ENCODE peak calls at places on chromosome 7, in eight cellular contexts. I, A, T, Q, L, M, H and K are unnamed samples.

GRCh38 chr7:101882595-101883564 is 65.5 kb downstream of the CUX1 start:
- DNase-seq in L (peak; percentile 99), I (peak; percentile 99), A (peak; percentile 97), H (peak; percentile 95), T (peak; percentile 100), Q (no peak), M (no peak), K (no peak)

GRCh38 chr7:121278120-121279021 is 50.4 kb upstream of the WNT16 start:
- DNase-seq in M (no peak), H (no peak), A (no peak), Q (no peak), L (peak; percentile 24), T (peak; percentile 77), I (peak; percentile 74), K (no peak)

GRCh38 chr7:17153571-17153970 is 144.9 kb upstream of the AHR start:
- DNase-seq in H (no peak), Q (peak; percentile 41), I (peak; percentile 27), T (peak; percentile 53), M (peak; percentile 30), L (no peak), A (no peak), K (no peak)

GRCh38 chr7:1533569-1534329 is 3.2 kb downstream of the MAFK start:
- DNase-seq in L (peak; percentile 67), I (peak; percentile 67), H (no peak), A (peak; percentile 80), Q (peak; percentile 57), T (peak; percentile 97), M (peak; percentile 65), K (no peak)

GRCh38 chr7:116653204-116653603 is 18.8 kb upstream of the MET start:
- DNase-seq in H (no peak), I (peak; percentile 93), A (no peak), M (no peak), Q (no peak), L (peak; percentile 35), T (peak; percentile 74), K (no peak)

GRCh38 chr7:100053201-100053600 is 3.6 kb downstream of the ZSCAN21 start:
- DNase-seq in L (peak; percentile 73), T (peak; percentile 88), Q (peak; percentile 56), H (no peak), A (peak; percentile 70), I (peak; percentile 73), M (peak; percentile 14), K (peak; percentile 91)

GRCh38 chr7:55278321-55278720 is 86.8 kb upstream of the LANCL2 start:
- DNase-seq in A (no peak), M (no peak), Q (no peak), H (peak; percentile 77), T (no peak), I (no peak), L (no peak), K (no peak)

GRCh38 chr7:2029936-2030335 is 202.8 kb downstream of the MAD1L1 start:
- DNase-seq in H (no peak), M (no peak), L (no peak), A (peak; percentile 32), Q (no peak), I (no peak), T (no peak), K (no peak)

GRCh38 chr7:5421626-5422323 is 1.9 kb downstream of the TNRC18 start:
- DNase-seq in M (peak; percentile 19), L (peak; percentile 77), Q (no peak), I (peak; percentile 49), A (peak; percentile 81), H (no peak), T (peak; percentile 85), K (peak; percentile 86)

GRCh38 chr7:13682626-13683025 is 306.8 kb downstream of the ETV1 start:
- DNase-seq in H (no peak), M (no peak), T (no peak), A (no peak), L (no peak), Q (no peak), I (no peak), K (no peak)

GRCh38 chr7:83267141-83267631 is 104.5 kb upstream of the PCLO start:
- DNase-seq in I (no peak), H (no peak), T (peak; percentile 17), A (no peak), L (peak; percentile 14), Q (no peak), M (no peak), K (no peak)

GRCh38 chr7:142554555-142555532 is 194.4 kb upstream of the PRSS1 start:
- DNase-seq in Q (no peak), I (no peak), T (peak; percentile 58), M (no peak), L (no peak), A (no peak), H (no peak), K (no peak)

GRCh38 chr7:32447218-32447617 is 43.0 kb downstream of the LSM5 start:
- DNase-seq in L (no peak), T (no peak), M (no peak), A (no peak), Q (no peak), I (no peak), H (no peak), K (no peak)

GRCh38 chr7:124171068-124171467 is 138.2 kb upstream of the TMEM229A start:
- DNase-seq in A (no peak), Q (peak; percentile 16), T (no peak), L (peak; percentile 21), I (peak; percentile 6), H (no peak), M (no peak), K (no peak)

GRCh38 chr7:2572101-2572842 is 13.5 kb downstream of the IQCE start:
- DNase-seq in L (peak; percentile 43), H (no peak), I (peak; percentile 51), Q (no peak), M (peak; percentile 48), A (no peak), T (peak; percentile 33), K (no peak)

GRCh38 chr7:150368884-150369739 is 490 bp downstream of the REPIN1 start:
- DNase-seq in A (peak; percentile 81), M (peak; percentile 63), T (peak; percentile 64), H (peak; percentile 93), L (peak; percentile 69), Q (peak; percentile 51), I (no peak), K (peak; percentile 57)

GRCh38 chr7:149317986-149318672 is 56.1 kb downstream of the ZNF783 start:
- DNase-seq in H (no peak), T (no peak), Q (no peak), I (no peak), A (no peak), L (no peak), M (no peak), K (no peak)

GRCh38 chr7:18693401-18693800 is 197.9 kb downstream of the HDAC9 start:
- DNase-seq in H (no peak), T (peak; percentile 92), A (peak; percentile 66), Q (no peak), L (peak; percentile 93), M (no peak), I (peak; percentile 56), K (no peak)

GRCh38 chr7:119711104-119711503 is 561.9 kb upstream of the KCND2 start:
- DNase-seq in L (no peak), M (no peak), Q (no peak), I (no peak), H (no peak), T (no peak), A (no peak), K (no peak)

GRCh38 chr7:71687831-71688599 is 556.1 kb downstream of the GALNT17 start:
- DNase-seq in H (no peak), T (no peak), I (no peak), Q (no peak), M (no peak), L (no peak), A (no peak), K (no peak)

GRCh38 chr7:75796420-75796819 is 17.2 kb downstream of the CCL24 start:
- DNase-seq in I (no peak), Q (no peak), T (no peak), A (no peak), L (no peak), H (no peak), M (no peak), K (no peak)

GRCh38 chr7:99579956-99580777 is 17.9 kb upstream of the TMEM225B start:
- DNase-seq in L (peak; percentile 35), Q (peak; percentile 69), T (peak; percentile 59), I (no peak), H (no peak), A (no peak), M (peak; percentile 67), K (peak; percentile 78)

GRCh38 chr7:75647709-75648438 is 90.9 kb downstream of the HIP1 start:
- DNase-seq in H (no peak), T (no peak), A (no peak), Q (no peak), I (no peak), M (no peak), L (no peak), K (no peak)

GRCh38 chr7:73668103-73668937 is 689 bp downstream of the VPS37D start:
- DNase-seq in A (no peak), M (no peak), T (peak; percentile 27), H (no peak), I (no peak), Q (no peak), L (no peak), K (no peak)

GRCh38 chr7:72751978-72752377 is 76.0 kb downstream of the TYW1B start:
- DNase-seq in M (no peak), I (no peak), T (no peak), H (no peak), L (peak; percentile 8), A (no peak), Q (no peak), K (no peak)

GRCh38 chr7:2299131-2299829 is 15.0 kb downstream of the SNX8 start:
- DNase-seq in H (no peak), T (peak; percentile 92), M (peak; percentile 62), I (no peak), L (peak; percentile 82), A (no peak), Q (peak; percentile 22), K (no peak)

GRCh38 chr7:136585954-136586670 is 282.3 kb upstream of the CHRM2 start:
- DNase-seq in I (no peak), H (no peak), M (no peak), T (peak; percentile 0), Q (no peak), A (no peak), L (no peak), K (no peak)

GRCh38 chr7:146554568-146554967 is 438.0 kb downstream of the CNTNAP2 start:
- DNase-seq in H (no peak), A (no peak), Q (no peak), T (no peak), I (no peak), L (no peak), M (no peak), K (no peak)

GRCh38 chr7:101940830-101941229 is 123.4 kb downstream of the CUX1 start:
- DNase-seq in A (peak; percentile 75), H (no peak), T (no peak), L (no peak), I (no peak), M (no peak), Q (no peak), K (no peak)

GRCh38 chr7:26490631-26491624 is 199.3 kb downstream of the SNX10 start:
- DNase-seq in H (no peak), A (no peak), Q (no peak), M (no peak), L (no peak), I (peak; percentile 91), T (no peak), K (no peak)

GRCh38 chr7:158487546-158488224 is 99.9 kb downstream of the PTPRN2 start:
- DNase-seq in T (no peak), A (no peak), Q (no peak), L (no peak), I (no peak), M (no peak), H (no peak), K (no peak)